ENCODE peak calls at places on chromosomes 6 and 20, in four cellular contexts. One of them, this sample, is unnamed. For H3K4me1, the result is how much of the 10 kb centered on the place peaks cover.

GRCh38 chr6:128676456-128676855 is 156.1 kb upstream of the PTPRK start:
- DNase-seq in H1: no peak
- DNase-seq in IMR-90: no peak
- DNase-seq in neuronal stem cell: no peak
- DNase-seq in this sample: no peak

GRCh38 chr6:19999319-20000191 is 162.4 kb downstream of the ID4 start:
- DNase-seq in H1: no peak
- DNase-seq in IMR-90: peak
- DNase-seq in neuronal stem cell: no peak
- DNase-seq in this sample: peak

GRCh38 chr6:19896580-19897010 is 59.4 kb downstream of the ID4 start:
- DNase-seq in H1: no peak
- DNase-seq in IMR-90: no peak
- DNase-seq in neuronal stem cell: no peak
- DNase-seq in this sample: no peak

GRCh38 chr6:144103026-144103563 is 7.7 kb upstream of the SF3B5 start:
- DNase-seq in H1: no peak
- DNase-seq in IMR-90: no peak
- DNase-seq in neuronal stem cell: no peak
- DNase-seq in this sample: no peak

GRCh38 chr20:54649511-54649962 is 174.1 kb downstream of the DOK5 start:
- DNase-seq in H1: peak
- DNase-seq in IMR-90: peak
- DNase-seq in neuronal stem cell: peak
- DNase-seq in this sample: peak

GRCh38 chr6:19433101-19433500 is 404.1 kb upstream of the ID4 start:
- DNase-seq in H1: no peak
- DNase-seq in IMR-90: no peak
- DNase-seq in neuronal stem cell: no peak
- DNase-seq in this sample: no peak

GRCh38 chr6:66481216-66481615 is 774.2 kb upstream of the EYS start:
- DNase-seq in H1: no peak
- DNase-seq in IMR-90: no peak
- DNase-seq in neuronal stem cell: no peak
- DNase-seq in this sample: no peak

GRCh38 chr6:148972481-148972880 is 225.7 kb downstream of the UST start:
- DNase-seq in H1: peak
- DNase-seq in IMR-90: no peak
- DNase-seq in neuronal stem cell: no peak
- DNase-seq in this sample: peak

GRCh38 chr6:77626431-77626830 is 26.4 kb upstream of the MEI4 start:
- DNase-seq in H1: no peak
- DNase-seq in IMR-90: no peak
- DNase-seq in neuronal stem cell: no peak
- DNase-seq in this sample: no peak

GRCh38 chr6:73929421-73929820 is 233.4 kb downstream of the CD109 start:
- DNase-seq in H1: no peak
- DNase-seq in IMR-90: peak
- DNase-seq in neuronal stem cell: no peak
- DNase-seq in this sample: no peak

GRCh38 chr20:25461766-25462165 is 54.3 kb downstream of the GINS1 start:
- DNase-seq in H1: no peak
- DNase-seq in IMR-90: no peak
- DNase-seq in neuronal stem cell: no peak
- DNase-seq in this sample: no peak

GRCh38 chr20:4073852-4074741 is 58.7 kb upstream of the RNF24 start:
- DNase-seq in H1: no peak
- DNase-seq in IMR-90: no peak
- DNase-seq in neuronal stem cell: no peak
- DNase-seq in this sample: no peak

GRCh38 chr6:56695702-56696101 is 53.0 kb upstream of the DST start:
- DNase-seq in H1: no peak
- DNase-seq in IMR-90: peak
- DNase-seq in neuronal stem cell: no peak
- DNase-seq in this sample: no peak

GRCh38 chr6:449486-450419 is 58.2 kb downstream of the IRF4 start:
- DNase-seq in H1: no peak
- DNase-seq in IMR-90: no peak
- DNase-seq in neuronal stem cell: no peak
- DNase-seq in this sample: no peak

GRCh38 chr6:13117561-13117960 is 210.8 kb downstream of the TBC1D7 start:
- DNase-seq in H1: no peak
- DNase-seq in IMR-90: no peak
- DNase-seq in neuronal stem cell: no peak
- DNase-seq in this sample: no peak

GRCh38 chr20:7695622-7696021 is 244.6 kb downstream of the HAO1 start:
- DNase-seq in H1: no peak
- DNase-seq in IMR-90: peak
- DNase-seq in neuronal stem cell: no peak
- DNase-seq in this sample: no peak

GRCh38 chr20:53287357-53288042 is 306.1 kb downstream of the ZNF217 start:
- DNase-seq in H1: no peak
- DNase-seq in IMR-90: no peak
- DNase-seq in neuronal stem cell: no peak
- DNase-seq in this sample: no peak

GRCh38 chr6:130517444-130517931 is 151.7 kb downstream of the TMEM200A start:
- DNase-seq in H1: no peak
- DNase-seq in IMR-90: peak
- DNase-seq in neuronal stem cell: no peak
- DNase-seq in this sample: peak

GRCh38 chr6:5149891-5150290 is 64.8 kb downstream of the PPP1R3G start:
- DNase-seq in H1: no peak
- DNase-seq in IMR-90: no peak
- DNase-seq in neuronal stem cell: no peak
- DNase-seq in this sample: no peak

GRCh38 chr6:20877008-20877937 is 343.0 kb downstream of the CDKAL1 start:
- DNase-seq in H1: no peak
- DNase-seq in IMR-90: peak
- DNase-seq in neuronal stem cell: no peak
- DNase-seq in this sample: peak

DNA sequence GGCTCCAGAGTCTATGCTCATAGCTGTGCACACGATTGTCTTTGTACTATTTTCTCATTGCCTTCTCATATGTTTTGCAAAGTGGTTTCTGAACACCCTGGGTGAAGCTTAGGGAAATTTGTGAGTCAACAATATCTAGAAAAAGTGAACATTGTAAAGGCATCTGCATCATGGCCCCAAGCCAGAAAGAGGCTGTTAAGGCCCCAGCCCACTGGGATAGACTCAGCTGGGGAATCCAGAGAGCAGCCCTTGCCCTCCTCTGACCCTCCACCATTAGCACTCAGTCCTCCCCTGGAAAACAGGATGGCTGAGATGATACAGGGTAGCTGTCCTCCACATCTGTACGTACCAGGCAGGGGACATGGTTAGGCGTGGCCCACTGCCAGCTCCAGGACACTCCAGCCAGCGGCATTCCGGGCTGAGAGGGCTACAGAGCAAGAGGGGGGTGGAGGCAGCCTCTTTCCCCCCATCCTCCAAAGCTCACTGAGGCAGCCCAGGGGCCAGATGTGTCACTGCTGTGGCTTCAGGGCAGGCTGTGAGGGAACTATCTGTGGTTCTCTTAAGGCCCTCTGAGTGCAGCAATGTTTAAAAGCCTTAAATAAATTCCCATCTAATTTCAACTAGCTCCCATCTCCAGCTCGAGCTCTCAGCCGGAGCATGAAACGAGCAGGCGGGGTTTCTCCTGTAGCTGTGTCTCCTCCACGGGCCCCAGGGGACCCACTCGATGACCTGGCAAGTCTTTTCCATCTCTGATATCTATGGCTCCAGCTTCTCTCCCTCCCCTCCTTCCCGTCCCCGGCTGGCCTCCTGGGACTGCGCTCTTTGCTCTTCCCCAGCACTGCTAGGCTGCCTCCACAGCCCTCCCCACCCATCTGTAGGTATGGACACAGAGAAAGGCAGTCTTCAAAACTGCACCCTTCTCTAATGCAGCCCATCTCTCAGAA is 209.4 kb upstream of the LRFN2 start:
- DNase-seq in H1: no peak
- DNase-seq in IMR-90: no peak
- DNase-seq in neuronal stem cell: no peak
- DNase-seq in this sample: no peak
- H4K91ac ChIP-seq in H1: no peak
- H4K91ac ChIP-seq in IMR-90: no peak
- H4K91ac ChIP-seq in neuronal stem cell: no peak
- H4K91ac ChIP-seq in this sample: no peak

GRCh38 chr20:10595985-10596384 is 77.8 kb downstream of the JAG1 start:
- DNase-seq in H1: no peak
- DNase-seq in IMR-90: no peak
- DNase-seq in neuronal stem cell: no peak
- DNase-seq in this sample: no peak
- H3K4me1 ChIP-seq in H1: under half
- H3K4me1 ChIP-seq in IMR-90: under half
- H3K4me1 ChIP-seq in neuronal stem cell: under half
- H3K4me1 ChIP-seq in this sample: under half

DNA sequence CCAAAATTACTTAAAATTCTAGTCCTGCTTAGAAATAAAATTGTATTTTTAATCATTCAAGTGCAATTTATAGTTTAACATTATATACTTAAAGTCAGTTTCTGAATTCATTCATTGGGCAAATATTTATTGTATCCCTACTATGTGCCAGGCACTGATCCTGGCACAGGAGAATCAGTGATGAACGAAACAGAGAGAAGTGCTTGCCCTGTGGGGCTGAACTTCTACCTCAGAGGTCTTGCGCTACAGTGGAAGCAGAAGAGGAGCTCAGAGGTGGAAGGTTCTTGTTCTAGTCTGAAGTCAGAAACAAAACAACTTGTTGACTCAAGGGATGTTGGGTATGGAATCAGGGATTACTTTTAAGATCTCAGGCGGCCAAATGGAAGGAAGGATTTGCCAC is 6.0 kb downstream of the CLDN20 start:
- DNase-seq in H1: no peak
- DNase-seq in IMR-90: no peak
- DNase-seq in neuronal stem cell: no peak
- DNase-seq in this sample: no peak
- H4K91ac ChIP-seq in H1: no peak
- H4K91ac ChIP-seq in IMR-90: no peak
- H4K91ac ChIP-seq in neuronal stem cell: no peak
- H4K91ac ChIP-seq in this sample: no peak

GRCh38 chr6:111862727-111863126 is 10.5 kb downstream of the FYN start:
- DNase-seq in H1: no peak
- DNase-seq in IMR-90: no peak
- DNase-seq in neuronal stem cell: no peak
- DNase-seq in this sample: no peak
- H3K4me1 ChIP-seq in H1: under half
- H3K4me1 ChIP-seq in IMR-90: under half
- H3K4me1 ChIP-seq in neuronal stem cell: under half
- H3K4me1 ChIP-seq in this sample: under half

GRCh38 chr6:139996253-139996834 is 621.9 kb upstream of the CITED2 start:
- DNase-seq in H1: no peak
- DNase-seq in IMR-90: no peak
- DNase-seq in neuronal stem cell: no peak
- DNase-seq in this sample: peak
- H4K91ac ChIP-seq in H1: no peak
- H4K91ac ChIP-seq in IMR-90: no peak
- H4K91ac ChIP-seq in neuronal stem cell: no peak
- H4K91ac ChIP-seq in this sample: peak

DNA sequence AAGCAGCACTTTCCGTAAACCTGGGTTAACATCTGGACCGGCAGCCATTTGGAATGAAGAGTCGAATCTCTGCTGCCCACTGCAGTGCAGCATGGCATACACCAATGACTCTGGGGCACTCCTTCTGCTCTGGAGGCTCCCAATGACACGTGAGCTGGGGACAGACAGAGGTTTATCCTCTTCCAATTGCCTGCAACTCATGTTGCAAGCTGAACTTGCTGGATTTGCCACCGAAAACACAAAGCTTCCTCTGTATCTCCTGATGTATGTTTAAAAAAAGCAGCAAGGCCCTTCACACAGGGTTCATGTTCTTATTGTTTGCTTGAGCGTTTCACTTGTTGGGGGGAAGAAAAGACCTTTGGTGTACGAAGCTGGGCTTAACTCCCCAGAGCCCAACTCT is 10.8 kb downstream of the NCOA5 start:
- DNase-seq in H1: no peak
- DNase-seq in IMR-90: no peak
- DNase-seq in neuronal stem cell: no peak
- DNase-seq in this sample: no peak
- H3K4me1 ChIP-seq in H1: under half
- H3K4me1 ChIP-seq in IMR-90: under half
- H3K4me1 ChIP-seq in neuronal stem cell: under half
- H3K4me1 ChIP-seq in this sample: under half

GRCh38 chr20:50433001-50433400 is 77.2 kb upstream of the PTPN1 start:
- DNase-seq in H1: no peak
- DNase-seq in IMR-90: no peak
- DNase-seq in neuronal stem cell: no peak
- DNase-seq in this sample: no peak

GRCh38 chr20:50435397-50436051 is 74.7 kb upstream of the PTPN1 start:
- DNase-seq in H1: no peak
- DNase-seq in IMR-90: no peak
- DNase-seq in neuronal stem cell: no peak
- DNase-seq in this sample: no peak

GRCh38 chr20:50436052-50436656 is 74.0 kb upstream of the PTPN1 start:
- DNase-seq in H1: no peak
- DNase-seq in IMR-90: no peak
- DNase-seq in neuronal stem cell: no peak
- DNase-seq in this sample: no peak

GRCh38 chr20:50434321-50434652 is 75.9 kb upstream of the PTPN1 start:
- DNase-seq in H1: no peak
- DNase-seq in IMR-90: no peak
- DNase-seq in neuronal stem cell: no peak
- DNase-seq in this sample: no peak

DNA sequence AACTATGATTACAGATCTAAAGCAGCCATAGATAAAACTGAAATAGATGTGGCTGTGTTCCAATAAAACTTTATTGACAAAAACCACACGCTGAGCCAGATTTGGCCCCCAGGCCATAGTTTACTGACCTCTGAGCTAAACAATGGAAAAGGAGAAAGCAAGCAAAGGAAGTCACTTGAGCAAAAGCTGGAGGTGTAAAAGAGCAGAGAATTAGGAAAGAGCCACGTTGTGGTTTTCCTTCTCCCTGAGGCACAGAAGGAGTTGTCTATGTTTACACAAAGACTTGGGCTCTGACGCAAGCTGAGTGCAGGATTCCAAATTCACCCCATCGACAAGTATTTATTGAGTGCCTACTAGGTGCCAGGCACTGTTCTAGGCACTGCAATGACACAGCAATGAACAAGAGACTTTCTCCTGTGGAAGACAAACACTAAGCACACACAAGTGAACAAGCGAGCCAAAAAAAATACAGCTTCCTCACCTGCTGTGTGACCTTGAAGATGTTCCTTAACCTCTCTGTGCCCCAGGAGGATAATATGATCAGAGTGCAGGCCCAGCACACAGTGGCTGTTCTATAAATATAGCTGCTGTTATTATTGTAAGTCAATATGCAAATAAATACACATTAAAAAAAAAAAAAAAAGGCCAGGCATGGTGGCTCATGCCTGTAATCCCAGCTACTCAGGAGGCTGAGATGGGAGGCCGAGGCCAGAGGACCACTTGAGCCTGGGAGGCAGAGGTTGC is 75.4 kb upstream of the PTPN1 start:
- DNase-seq in H1: no peak
- DNase-seq in IMR-90: peak
- DNase-seq in neuronal stem cell: no peak
- DNase-seq in this sample: no peak
- H4K91ac ChIP-seq in H1: no peak
- H4K91ac ChIP-seq in IMR-90: peak
- H4K91ac ChIP-seq in neuronal stem cell: no peak
- H4K91ac ChIP-seq in this sample: no peak

This sample was measured in trophoblast cell.